ENCODE peak calls at places on chromosomes 3 and 15, in ten cellular contexts. H is ureter; F is COR-L47; W is EH; T is sigmoid colon; U is fibroblast of pulmonary artery; I is stimulated activated CD8-positive, alpha-beta memory T cell treated with anti-CD3 and anti-CD28 coated beads, Interleukin-7, amount 100 ng/mL, for 48 hours; K is MCF 10A; P is ELF-1; N is fibroblast of gingiva. O is an unnamed sample.

GRCh38 chr3:187223799-187224198 is 26.5 kb downstream of the RTP1 start:
- DNase-seq in H (peak), F (no peak), W (peak), T (no peak), U (no peak), I (no peak), K (peak), P (no peak), N (no peak), O (peak)

GRCh38 chr3:145017959-145018358 is 1046.3 kb downstream of the DIPK2A start:
- DNase-seq in H (no peak), F (no peak), W (no peak), T (no peak), U (peak), I (no peak), K (peak), P (peak), N (peak), O (no peak)

GRCh38 chr15:80779658-80780415 is 667 bp downstream of the CEMIP start:
- DNase-seq in H (no peak), F (peak), W (peak), T (no peak), U (peak), I (no peak), K (peak), P (peak), N (peak), O (peak)

GRCh38 chr3:37934631-37935289 is 55.8 kb upstream of the VILL start:
- DNase-seq in H (no peak), F (no peak), W (peak), T (no peak), U (peak), I (no peak), K (no peak), P (no peak), N (peak), O (no peak)

GRCh38 chr3:157123621-157124020 is 36.3 kb downstream of the CCNL1 start:
- DNase-seq in H (no peak), F (no peak), W (no peak), T (no peak), U (no peak), I (no peak), K (peak), P (no peak), N (no peak), O (no peak)

GRCh38 chr3:177446160-177446559 is 248.9 kb upstream of the TBL1XR1 start:
- DNase-seq in H (no peak), F (no peak), W (no peak), T (no peak), U (no peak), I (no peak), K (no peak), P (no peak), N (no peak), O (no peak)

GRCh38 chr3:59573911-59574310 is 524.1 kb upstream of the CFAP20DC start:
- DNase-seq in H (no peak), F (peak), W (peak), T (peak), U (peak), I (no peak), K (peak), P (no peak), N (peak), O (no peak)

GRCh38 chr3:9213019-9213646 is 36.3 kb downstream of the SRGAP3 start:
- DNase-seq in H (no peak), F (peak), W (no peak), T (no peak), U (no peak), I (no peak), K (no peak), P (no peak), N (no peak), O (no peak)

GRCh38 chr3:125582707-125583106 is 12.6 kb downstream of the OSBPL11 start:
- DNase-seq in H (no peak), F (no peak), W (peak), T (no peak), U (peak), I (no peak), K (peak), P (no peak), N (no peak), O (no peak)

GRCh38 chr15:45521596-45522167 is 873 bp downstream of the SLC30A4 start:
- DNase-seq in H (no peak), F (no peak), W (peak), T (no peak), U (peak), I (no peak), K (peak), P (no peak), N (no peak), O (no peak)

GRCh38 chr3:23198801-23199200 is 4.3 kb upstream of the UBE2E2 start:
- DNase-seq in H (no peak), F (no peak), W (peak), T (no peak), U (no peak), I (no peak), K (no peak), P (no peak), N (peak), O (no peak)

GRCh38 chr15:99165020-99165790 is 60.3 kb downstream of the SYNM start:
- DNase-seq in H (no peak), F (no peak), W (no peak), T (no peak), U (no peak), I (no peak), K (no peak), P (no peak), N (no peak), O (no peak)

GRCh38 chr3:46904303-46905190 is 27.0 kb downstream of the PTH1R start:
- DNase-seq in H (no peak), F (no peak), W (no peak), T (peak), U (no peak), I (no peak), K (no peak), P (no peak), N (no peak), O (no peak)

GRCh38 chr3:184261270-184262165 is at the start of gene CAMK2N2:
- DNase-seq in H (no peak), F (peak), W (peak), T (no peak), U (peak), I (no peak), K (peak), P (peak), N (peak), O (peak)

GRCh38 chr3:3305087-3305486 is 125.6 kb upstream of the CRBN start:
- DNase-seq in H (no peak), F (no peak), W (no peak), T (no peak), U (no peak), I (no peak), K (peak), P (no peak), N (no peak), O (no peak)

GRCh38 chr15:31302778-31303433 is 23.7 kb upstream of the KLF13 start:
- DNase-seq in H (no peak), F (no peak), W (no peak), T (peak), U (no peak), I (no peak), K (no peak), P (peak), N (no peak), O (no peak)

GRCh38 chr15:61393949-61394348 is 164.8 kb upstream of the RORA start:
- DNase-seq in H (no peak), F (no peak), W (no peak), T (no peak), U (no peak), I (no peak), K (no peak), P (no peak), N (peak), O (no peak)

GRCh38 chr15:71251548-71252035 is 136.3 kb downstream of the THSD4 start:
- DNase-seq in H (no peak), F (no peak), W (no peak), T (no peak), U (no peak), I (no peak), K (peak), P (no peak), N (no peak), O (peak)

GRCh38 chr3:162538906-162539305 is 1042.3 kb downstream of the OTOL1 start:
- DNase-seq in H (no peak), F (no peak), W (no peak), T (no peak), U (no peak), I (no peak), K (no peak), P (no peak), N (no peak), O (no peak)

GRCh38 chr3:172675371-172676193 is 35.3 kb downstream of the NCEH1 start:
- DNase-seq in H (no peak), F (peak), W (peak), T (no peak), U (peak), I (no peak), K (peak), P (no peak), N (peak), O (peak)

GRCh38 chr15:75362642-75363249 is 5.7 kb downstream of the MAN2C1 start:
- DNase-seq in H (no peak), F (no peak), W (no peak), T (no peak), U (no peak), I (no peak), K (no peak), P (no peak), N (no peak), O (no peak)

GRCh38 chr3:71022552-71023335 is 560.8 kb downstream of the FOXP1 start:
- DNase-seq in H (no peak), F (no peak), W (peak), T (no peak), U (no peak), I (no peak), K (peak), P (peak), N (peak), O (no peak)

GRCh38 chr3:46029953-46030543 is 2.8 kb upstream of the XCR1 start:
- DNase-seq in H (no peak), F (no peak), W (no peak), T (no peak), U (no peak), I (no peak), K (no peak), P (no peak), N (no peak), O (no peak)

GRCh38 chr3:71317749-71318458 is 265.6 kb downstream of the FOXP1 start:
- DNase-seq in H (no peak), F (no peak), W (peak), T (no peak), U (no peak), I (no peak), K (no peak), P (no peak), N (peak), O (no peak)

GRCh38 chr15:45795487-45796069 is 160.7 kb downstream of the SQOR start:
- DNase-seq in H (no peak), F (peak), W (peak), T (no peak), U (peak), I (no peak), K (peak), P (peak), N (no peak), O (peak)

GRCh38 chr3:59189561-59190338 is 139.9 kb upstream of the CFAP20DC start:
- DNase-seq in H (no peak), F (no peak), W (no peak), T (no peak), U (no peak), I (no peak), K (peak), P (peak), N (no peak), O (no peak)

GRCh38 chr3:174099724-174100123 is 702.2 kb downstream of the NLGN1 start:
- DNase-seq in H (no peak), F (no peak), W (no peak), T (no peak), U (no peak), I (no peak), K (no peak), P (no peak), N (no peak), O (no peak)

GRCh38 chr15:70522323-70522966 is 240.9 kb downstream of the UACA start:
- DNase-seq in H (no peak), F (no peak), W (no peak), T (no peak), U (no peak), I (no peak), K (no peak), P (no peak), N (no peak), O (no peak)

O was measured in Daoy.